ENCODE peak calls at places on chromosome 13, in eight cellular contexts. One of them, this sample, is unnamed.

GRCh38 chr13:21218351-21219043 is 42.0 kb downstream of the MRPL57 start:
- DNase-seq in neural progenitor cell: no peak
- DNase-seq in uterus: no peak
- DNase-seq in stomach: no peak
- DNase-seq in thoracic aorta: no peak
- DNase-seq in tibial nerve: no peak
- DNase-seq in brain microvascular endothelial cell: no peak
- DNase-seq in coronary artery: no peak
- DNase-seq in this sample: no peak

GRCh38 chr13:20441066-20441465 is 84.6 kb downstream of the CRYL1 start:
- DNase-seq in neural progenitor cell: no peak
- DNase-seq in uterus: no peak
- DNase-seq in stomach: no peak
- DNase-seq in thoracic aorta: no peak
- DNase-seq in tibial nerve: no peak
- DNase-seq in brain microvascular endothelial cell: no peak
- DNase-seq in coronary artery: no peak
- DNase-seq in this sample: no peak

GRCh38 chr13:98549728-98550317 is 27.1 kb downstream of the STK24 start:
- DNase-seq in neural progenitor cell: no peak
- DNase-seq in uterus: no peak
- DNase-seq in stomach: no peak
- DNase-seq in thoracic aorta: no peak
- DNase-seq in tibial nerve: no peak
- DNase-seq in brain microvascular endothelial cell: no peak
- DNase-seq in coronary artery: no peak
- DNase-seq in this sample: no peak

GRCh38 chr13:35957996-35958395 is 173.2 kb downstream of the DCLK1 start:
- DNase-seq in neural progenitor cell: no peak
- DNase-seq in uterus: no peak
- DNase-seq in stomach: no peak
- DNase-seq in thoracic aorta: no peak
- DNase-seq in tibial nerve: no peak
- DNase-seq in brain microvascular endothelial cell: no peak
- DNase-seq in coronary artery: no peak
- DNase-seq in this sample: no peak

GRCh38 chr13:22040810-22041364 is 370.0 kb downstream of the FGF9 start:
- DNase-seq in neural progenitor cell: peak; percentile 25
- DNase-seq in uterus: no peak
- DNase-seq in stomach: no peak
- DNase-seq in thoracic aorta: no peak
- DNase-seq in tibial nerve: no peak
- DNase-seq in brain microvascular endothelial cell: no peak
- DNase-seq in coronary artery: no peak
- DNase-seq in this sample: no peak

GRCh38 chr13:81916471-81916870 is 1575.5 kb upstream of the SPRY2 start:
- DNase-seq in neural progenitor cell: no peak
- DNase-seq in uterus: no peak
- DNase-seq in stomach: no peak
- DNase-seq in thoracic aorta: no peak
- DNase-seq in tibial nerve: no peak
- DNase-seq in brain microvascular endothelial cell: no peak
- DNase-seq in coronary artery: no peak
- DNase-seq in this sample: no peak

GRCh38 chr13:21336609-21337008 is 122.5 kb downstream of the ZDHHC20 start:
- DNase-seq in neural progenitor cell: peak; percentile 12
- DNase-seq in uterus: no peak
- DNase-seq in stomach: no peak
- DNase-seq in thoracic aorta: no peak
- DNase-seq in tibial nerve: no peak
- DNase-seq in brain microvascular endothelial cell: no peak
- DNase-seq in coronary artery: no peak
- DNase-seq in this sample: no peak

GRCh38 chr13:100543872-100544602 is 44.6 kb downstream of the GGACT start:
- DNase-seq in neural progenitor cell: no peak
- DNase-seq in uterus: no peak
- DNase-seq in stomach: no peak
- DNase-seq in thoracic aorta: no peak
- DNase-seq in tibial nerve: no peak
- DNase-seq in brain microvascular endothelial cell: peak; percentile 14
- DNase-seq in coronary artery: peak; percentile 40
- DNase-seq in this sample: no peak

GRCh38 chr13:49791214-49791752 is 1.2 kb downstream of the KPNA3 start:
- DNase-seq in neural progenitor cell: peak; percentile 50
- DNase-seq in uterus: no peak
- DNase-seq in stomach: no peak
- DNase-seq in thoracic aorta: no peak
- DNase-seq in tibial nerve: peak; percentile 16
- DNase-seq in brain microvascular endothelial cell: peak; percentile 5
- DNase-seq in coronary artery: no peak
- DNase-seq in this sample: no peak

GRCh38 chr13:112455476-112456059 is 79.4 kb downstream of the SPACA7 start:
- DNase-seq in neural progenitor cell: no peak
- DNase-seq in uterus: no peak
- DNase-seq in stomach: no peak
- DNase-seq in thoracic aorta: no peak
- DNase-seq in tibial nerve: no peak
- DNase-seq in brain microvascular endothelial cell: no peak
- DNase-seq in coronary artery: no peak
- DNase-seq in this sample: no peak

GRCh38 chr13:97758317-97758716 is 195.2 kb upstream of the IPO5 start:
- DNase-seq in neural progenitor cell: no peak
- DNase-seq in uterus: no peak
- DNase-seq in stomach: no peak
- DNase-seq in thoracic aorta: no peak
- DNase-seq in tibial nerve: no peak
- DNase-seq in brain microvascular endothelial cell: no peak
- DNase-seq in coronary artery: no peak
- DNase-seq in this sample: no peak

GRCh38 chr13:60047943-60048342 is 115.8 kb downstream of the DIAPH3 start:
- DNase-seq in neural progenitor cell: peak; percentile 9
- DNase-seq in uterus: no peak
- DNase-seq in stomach: no peak
- DNase-seq in thoracic aorta: no peak
- DNase-seq in tibial nerve: no peak
- DNase-seq in brain microvascular endothelial cell: peak; percentile 4
- DNase-seq in coronary artery: no peak
- DNase-seq in this sample: no peak

GRCh38 chr13:20616059-20616797 is 49.3 kb downstream of the IFT88 start:
- DNase-seq in neural progenitor cell: no peak
- DNase-seq in uterus: no peak
- DNase-seq in stomach: no peak
- DNase-seq in thoracic aorta: no peak
- DNase-seq in tibial nerve: no peak
- DNase-seq in brain microvascular endothelial cell: peak; percentile 87
- DNase-seq in coronary artery: no peak
- DNase-seq in this sample: no peak

GRCh38 chr13:53499551-53499950 is 470.9 kb downstream of the OLFM4 start:
- DNase-seq in neural progenitor cell: no peak
- DNase-seq in uterus: no peak
- DNase-seq in stomach: no peak
- DNase-seq in thoracic aorta: no peak
- DNase-seq in tibial nerve: no peak
- DNase-seq in brain microvascular endothelial cell: no peak
- DNase-seq in coronary artery: no peak
- DNase-seq in this sample: no peak

GRCh38 chr13:24168392-24168750 is 7.9 kb downstream of the SPATA13 start:
- DNase-seq in neural progenitor cell: peak; percentile 67
- DNase-seq in uterus: no peak
- DNase-seq in stomach: no peak
- DNase-seq in thoracic aorta: no peak
- DNase-seq in tibial nerve: no peak
- DNase-seq in brain microvascular endothelial cell: no peak
- DNase-seq in coronary artery: no peak
- DNase-seq in this sample: no peak
- H3K27ac ChIP-seq in neural progenitor cell: no peak overlapping the region
- H3K27ac ChIP-seq in uterus: peak overlapping the region; percentile 52
- H3K27ac ChIP-seq in stomach: no peak overlapping the region
- H3K27ac ChIP-seq in thoracic aorta: no peak overlapping the region
- H3K27ac ChIP-seq in tibial nerve: peak overlapping the region; percentile 70
- H3K27ac ChIP-seq in brain microvascular endothelial cell: no peak overlapping the region
- H3K27ac ChIP-seq in coronary artery: peak overlapping the region; percentile 42
- H3K27ac ChIP-seq in this sample: no peak overlapping the region

DNA sequence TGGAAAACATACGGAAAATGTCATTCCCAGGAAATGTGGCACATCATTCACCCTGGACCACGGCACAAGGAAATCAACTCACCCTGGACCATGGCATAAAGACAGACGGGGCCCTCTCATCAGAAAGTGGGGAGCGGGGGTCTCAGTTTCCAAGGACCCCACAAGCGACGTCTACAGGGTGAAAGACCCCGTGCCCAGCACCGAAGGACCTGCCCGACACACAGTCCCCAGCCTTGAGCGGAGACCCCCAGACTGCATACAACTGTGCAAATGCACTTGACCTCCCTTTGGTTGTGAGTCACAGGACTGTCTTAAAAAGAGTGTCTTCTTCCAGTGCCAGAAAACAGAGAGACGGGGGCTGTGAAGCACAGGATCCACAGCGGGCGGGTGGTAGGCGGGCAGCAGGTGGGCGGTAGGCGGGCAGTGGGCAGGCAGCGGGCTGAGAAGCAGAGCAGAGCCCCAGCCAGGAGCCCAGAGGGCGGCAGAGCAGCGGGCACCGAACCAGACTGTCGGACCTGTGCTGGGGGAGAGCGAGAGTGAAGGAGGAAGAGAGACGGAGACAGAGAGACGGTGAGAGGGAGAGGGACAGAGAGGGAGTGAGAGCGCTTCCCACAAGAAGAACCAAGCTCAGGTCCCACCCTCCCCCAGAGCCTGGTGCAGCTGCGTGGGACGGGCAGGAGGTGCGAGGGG is 30.4 kb downstream of the RASA3 start:
- DNase-seq in neural progenitor cell: no peak
- DNase-seq in uterus: peak; percentile 13
- DNase-seq in stomach: no peak
- DNase-seq in thoracic aorta: no peak
- DNase-seq in tibial nerve: no peak
- DNase-seq in brain microvascular endothelial cell: no peak
- DNase-seq in coronary artery: no peak
- DNase-seq in this sample: no peak
- H3K27ac ChIP-seq in neural progenitor cell: no peak overlapping the region
- H3K27ac ChIP-seq in uterus: no peak overlapping the region
- H3K27ac ChIP-seq in stomach: no peak overlapping the region
- H3K27ac ChIP-seq in thoracic aorta: peak overlapping the region; percentile 67
- H3K27ac ChIP-seq in tibial nerve: peak overlapping the region; percentile 68
- H3K27ac ChIP-seq in brain microvascular endothelial cell: no peak overlapping the region
- H3K27ac ChIP-seq in coronary artery: peak overlapping the region; percentile 83
- H3K27ac ChIP-seq in this sample: peak overlapping the region; percentile 78

GRCh38 chr13:51786425-51787010 is 17.4 kb downstream of the DHRS12 start:
- DNase-seq in neural progenitor cell: no peak
- DNase-seq in uterus: no peak
- DNase-seq in stomach: no peak
- DNase-seq in thoracic aorta: no peak
- DNase-seq in tibial nerve: no peak
- DNase-seq in brain microvascular endothelial cell: no peak
- DNase-seq in coronary artery: no peak
- DNase-seq in this sample: no peak
- H3K27ac ChIP-seq in neural progenitor cell: no peak overlapping the region
- H3K27ac ChIP-seq in uterus: peak overlapping the region; percentile 78
- H3K27ac ChIP-seq in stomach: no peak overlapping the region
- H3K27ac ChIP-seq in thoracic aorta: no peak overlapping the region
- H3K27ac ChIP-seq in tibial nerve: peak overlapping the region; percentile 51
- H3K27ac ChIP-seq in brain microvascular endothelial cell: no peak overlapping the region
- H3K27ac ChIP-seq in coronary artery: peak overlapping the region; percentile 68
- H3K27ac ChIP-seq in this sample: peak overlapping the region; percentile 55

GRCh38 chr13:39777527-39778061 is 122.1 kb downstream of the COG6 start:
- DNase-seq in neural progenitor cell: peak; percentile 41
- DNase-seq in uterus: no peak
- DNase-seq in stomach: no peak
- DNase-seq in thoracic aorta: no peak
- DNase-seq in tibial nerve: no peak
- DNase-seq in brain microvascular endothelial cell: peak; percentile 88
- DNase-seq in coronary artery: no peak
- DNase-seq in this sample: no peak
- H3K27ac ChIP-seq in neural progenitor cell: no peak overlapping the region
- H3K27ac ChIP-seq in uterus: no peak overlapping the region
- H3K27ac ChIP-seq in stomach: no peak overlapping the region
- H3K27ac ChIP-seq in thoracic aorta: no peak overlapping the region
- H3K27ac ChIP-seq in tibial nerve: no peak overlapping the region
- H3K27ac ChIP-seq in brain microvascular endothelial cell: peak overlapping the region; percentile 95
- H3K27ac ChIP-seq in coronary artery: no peak overlapping the region
- H3K27ac ChIP-seq in this sample: no peak overlapping the region

GRCh38 chr13:77853701-77854100 is 64.9 kb downstream of the EDNRB start:
- DNase-seq in neural progenitor cell: peak; percentile 95
- DNase-seq in uterus: no peak
- DNase-seq in stomach: no peak
- DNase-seq in thoracic aorta: no peak
- DNase-seq in tibial nerve: no peak
- DNase-seq in brain microvascular endothelial cell: no peak
- DNase-seq in coronary artery: no peak
- DNase-seq in this sample: no peak
- H3K27ac ChIP-seq in neural progenitor cell: peak overlapping the region; percentile 80
- H3K27ac ChIP-seq in uterus: no peak overlapping the region
- H3K27ac ChIP-seq in stomach: no peak overlapping the region
- H3K27ac ChIP-seq in thoracic aorta: no peak overlapping the region
- H3K27ac ChIP-seq in tibial nerve: peak overlapping the region; percentile 0
- H3K27ac ChIP-seq in brain microvascular endothelial cell: no peak overlapping the region
- H3K27ac ChIP-seq in coronary artery: no peak overlapping the region
- H3K27ac ChIP-seq in this sample: no peak overlapping the region

This sample was measured in gastrocnemius medialis.